ENCODE peak calls at places on chromosomes 12 and 14, in seven cellular contexts. Q is CD4-positive, alpha-beta memory T cell; X is HFFc6; F is Peyer's patch; C is NCI-H345; M is activated CD8-positive, alpha-beta memory T cell treated with anti-CD3 and anti-CD28 coated beads for 48 hours; A is NCI-H1694. E is an unnamed sample.
A peak's percentile ranks its signal among the peaks of the same experiment; 100 is the strongest.

GRCh38 chr12:104290320-104290719 is 13.2 kb upstream of the EID3 start:
- DNase-seq in Q (no peak), X (no peak), F (no peak), C (no peak), M (no peak), A (no peak), E (no peak)

GRCh38 chr12:12126551-12126950 is 55.8 kb downstream of the BCL2L14 start:
- DNase-seq in Q (no peak), X (no peak), F (no peak), C (no peak), M (no peak), A (no peak), E (no peak)

GRCh38 chr12:93829073-93829472 is 151.9 kb downstream of the CRADD start:
- DNase-seq in Q (no peak), X (no peak), F (no peak), C (no peak), M (no peak), A (no peak), E (no peak)

GRCh38 chr12:92629349-92630065 is 73.3 kb upstream of the PLEKHG7 start:
- DNase-seq in Q (no peak), X (peak; percentile 14), F (peak; percentile 27), C (no peak), M (no peak), A (no peak), E (no peak)

GRCh38 chr14:67241416-67242362 is at the start of gene PALS1:
- DNase-seq in Q (no peak), X (peak; percentile 78), F (no peak), C (peak; percentile 70), M (peak; percentile 71), A (peak; percentile 28), E (peak; percentile 57)

GRCh38 chr12:112325648-112326207 is 56.5 kb downstream of the HECTD4 start:
- DNase-seq in Q (no peak), X (no peak), F (no peak), C (no peak), M (no peak), A (no peak), E (no peak)

GRCh38 chr14:51319181-51319597 is 79.1 kb downstream of the TMX1 start:
- DNase-seq in Q (no peak), X (no peak), F (no peak), C (no peak), M (no peak), A (peak; percentile 69), E (no peak)

GRCh38 chr14:88815980-88816379 is 8.5 kb upstream of the TTC8 start:
- DNase-seq in Q (no peak), X (no peak), F (no peak), C (no peak), M (no peak), A (no peak), E (no peak)

GRCh38 chr12:131785763-131786330 is 42.3 kb upstream of the MMP17 start:
- DNase-seq in Q (no peak), X (no peak), F (no peak), C (no peak), M (no peak), A (no peak), E (no peak)

E was measured in AG04449.